ENCODE peak calls at places on chromosomes 6 and 20, in four cellular contexts. One of them, this sample, is unnamed.

GRCh38 chr6:11450061-11450460 is 87.5 kb upstream of the TMEM170B start:
- DNase-seq in kidney epithelial cell: no peak
- DNase-seq in A549: no peak
- DNase-seq in cardiac muscle cell: no peak
- DNase-seq in this sample: no peak

GRCh38 chr6:43115365-43115764 is 39.3 kb downstream of the PTK7 start:
- DNase-seq in kidney epithelial cell: no peak
- DNase-seq in A549: no peak
- DNase-seq in cardiac muscle cell: no peak
- DNase-seq in this sample: no peak

GRCh38 chr20:288956-289692 is 1.4 kb downstream of the C20orf96 start:
- DNase-seq in kidney epithelial cell: no peak
- DNase-seq in A549: no peak
- DNase-seq in cardiac muscle cell: no peak
- DNase-seq in this sample: no peak

GRCh38 chr6:35757461-35758123 is 18.8 kb upstream of the CLPSL2 start:
- DNase-seq in kidney epithelial cell: no peak
- DNase-seq in A549: peak
- DNase-seq in cardiac muscle cell: peak
- DNase-seq in this sample: no peak

GRCh38 chr20:16518068-16518783 is 55.0 kb downstream of the KIF16B start:
- DNase-seq in kidney epithelial cell: peak
- DNase-seq in A549: peak
- DNase-seq in cardiac muscle cell: peak
- DNase-seq in this sample: no peak

GRCh38 chr6:38039497-38039896 is 220.0 kb downstream of the ZFAND3 start:
- DNase-seq in kidney epithelial cell: no peak
- DNase-seq in A549: no peak
- DNase-seq in cardiac muscle cell: no peak
- DNase-seq in this sample: no peak

GRCh38 chr20:38427655-38428023 is 7.5 kb downstream of the SNHG17 start:
- DNase-seq in kidney epithelial cell: no peak
- DNase-seq in A549: no peak
- DNase-seq in cardiac muscle cell: no peak
- DNase-seq in this sample: no peak

GRCh38 chr6:148037496-148037895 is 305.1 kb upstream of the SASH1 start:
- DNase-seq in kidney epithelial cell: no peak
- DNase-seq in A549: no peak
- DNase-seq in cardiac muscle cell: no peak
- DNase-seq in this sample: no peak

GRCh38 chr6:6736753-6737654 is 148.5 kb downstream of the LY86 start:
- DNase-seq in kidney epithelial cell: no peak
- DNase-seq in A549: no peak
- DNase-seq in cardiac muscle cell: no peak
- DNase-seq in this sample: no peak

GRCh38 chr6:26309731-26310142 is 55.3 kb upstream of the BTN3A2 start:
- DNase-seq in kidney epithelial cell: peak
- DNase-seq in A549: peak
- DNase-seq in cardiac muscle cell: no peak
- DNase-seq in this sample: no peak

GRCh38 chr6:449486-450419 is 58.2 kb downstream of the IRF4 start:
- DNase-seq in kidney epithelial cell: no peak
- DNase-seq in A549: no peak
- DNase-seq in cardiac muscle cell: no peak
- DNase-seq in this sample: no peak

GRCh38 chr6:19472850-19473249 is 364.3 kb upstream of the ID4 start:
- DNase-seq in kidney epithelial cell: no peak
- DNase-seq in A549: no peak
- DNase-seq in cardiac muscle cell: no peak
- DNase-seq in this sample: no peak

GRCh38 chr6:69719602-69720193 is 77.1 kb downstream of the LMBRD1 start:
- DNase-seq in kidney epithelial cell: no peak
- DNase-seq in A549: peak
- DNase-seq in cardiac muscle cell: peak
- DNase-seq in this sample: no peak

GRCh38 chr20:21702553-21703467 is 2.7 kb upstream of the PAX1 start:
- DNase-seq in kidney epithelial cell: no peak
- DNase-seq in A549: peak
- DNase-seq in cardiac muscle cell: peak
- DNase-seq in this sample: peak

GRCh38 chr6:163645560-163645959 is 231.0 kb downstream of the QKI start:
- DNase-seq in kidney epithelial cell: no peak
- DNase-seq in A549: no peak
- DNase-seq in cardiac muscle cell: no peak
- DNase-seq in this sample: no peak

GRCh38 chr6:33207569-33208088 is 671 bp upstream of the RING1 start:
- DNase-seq in kidney epithelial cell: no peak
- DNase-seq in A549: peak
- DNase-seq in cardiac muscle cell: peak
- DNase-seq in this sample: no peak

GRCh38 chr6:156471000-156471399 is 306.2 kb upstream of the ARID1B start:
- DNase-seq in kidney epithelial cell: no peak
- DNase-seq in A549: no peak
- DNase-seq in cardiac muscle cell: no peak
- DNase-seq in this sample: no peak

GRCh38 chr20:36344517-36345132 is 38.5 kb downstream of the DLGAP4 start:
- DNase-seq in kidney epithelial cell: peak
- DNase-seq in A549: peak
- DNase-seq in cardiac muscle cell: peak
- DNase-seq in this sample: peak

GRCh38 chr6:133314951-133315350 is 73.8 kb downstream of the EYA4 start:
- DNase-seq in kidney epithelial cell: no peak
- DNase-seq in A549: no peak
- DNase-seq in cardiac muscle cell: no peak
- DNase-seq in this sample: no peak

GRCh38 chr6:85354761-85355618 is 94.9 kb upstream of the NT5E start:
- DNase-seq in kidney epithelial cell: peak
- DNase-seq in A549: peak
- DNase-seq in cardiac muscle cell: peak
- DNase-seq in this sample: peak

GRCh38 chr6:168612586-168612985 is 171.6 kb downstream of the SMOC2 start:
- DNase-seq in kidney epithelial cell: no peak
- DNase-seq in A549: no peak
- DNase-seq in cardiac muscle cell: no peak
- DNase-seq in this sample: no peak
- TF ChIP-seq CTCF in kidney epithelial cell: no peak
- TF ChIP-seq CTCF in A549: no peak
- TF ChIP-seq CTCF in cardiac muscle cell: no peak
- TF ChIP-seq CTCF in this sample: no peak

DNA sequence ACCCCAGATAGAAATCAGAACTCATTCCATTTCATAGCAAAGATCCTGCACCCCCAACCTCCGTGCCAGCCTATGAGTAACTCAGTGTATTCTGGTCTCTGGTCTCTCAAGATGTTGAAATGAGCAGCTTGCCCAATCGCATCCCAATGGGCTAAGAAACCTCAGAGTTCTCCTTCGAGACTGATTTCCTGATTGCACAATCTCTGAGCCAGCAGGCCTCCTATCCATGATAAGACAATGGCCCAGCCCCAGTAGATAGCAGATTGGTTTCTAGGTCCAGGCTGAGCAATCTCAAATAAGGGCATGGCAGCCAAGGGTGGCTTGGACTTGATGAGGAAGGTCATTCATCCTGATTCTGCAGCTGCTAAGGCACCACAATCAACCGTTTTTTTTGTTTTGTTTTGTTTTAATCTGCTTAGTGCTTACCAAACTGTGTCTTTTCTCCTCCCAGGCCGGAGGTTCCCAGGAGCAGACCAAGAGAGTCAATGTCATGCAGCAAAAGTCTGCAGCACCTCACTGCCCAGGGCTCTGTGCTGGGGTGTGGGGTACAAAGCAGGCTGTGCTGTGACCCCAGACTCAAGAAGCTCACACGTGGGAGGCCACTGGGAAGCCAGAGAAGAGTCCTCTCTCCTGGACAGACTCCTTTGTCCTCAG is 125.1 kb upstream of the NXT1 start:
- DNase-seq in kidney epithelial cell: no peak
- DNase-seq in A549: peak
- DNase-seq in cardiac muscle cell: no peak
- DNase-seq in this sample: no peak
- TF ChIP-seq CTCF in kidney epithelial cell: no peak
- TF ChIP-seq CTCF in A549: no peak
- TF ChIP-seq CTCF in cardiac muscle cell: no peak
- TF ChIP-seq CTCF in this sample: no peak

GRCh38 chr20:17650301-17650761 is 31.7 kb downstream of the RRBP1 start:
- DNase-seq in kidney epithelial cell: no peak
- DNase-seq in A549: no peak
- DNase-seq in cardiac muscle cell: no peak
- DNase-seq in this sample: no peak

GRCh38 chr20:17652411-17652810 is 29.6 kb downstream of the RRBP1 start:
- DNase-seq in kidney epithelial cell: no peak
- DNase-seq in A549: no peak
- DNase-seq in cardiac muscle cell: no peak
- DNase-seq in this sample: no peak

GRCh38 chr20:17653835-17654648 is 28.0 kb downstream of the RRBP1 start:
- DNase-seq in kidney epithelial cell: no peak
- DNase-seq in A549: no peak
- DNase-seq in cardiac muscle cell: no peak
- DNase-seq in this sample: no peak

GRCh38 chr20:17650816-17651760 is 31.0 kb downstream of the RRBP1 start:
- DNase-seq in kidney epithelial cell: no peak
- DNase-seq in A549: no peak
- DNase-seq in cardiac muscle cell: no peak
- DNase-seq in this sample: peak

DNA sequence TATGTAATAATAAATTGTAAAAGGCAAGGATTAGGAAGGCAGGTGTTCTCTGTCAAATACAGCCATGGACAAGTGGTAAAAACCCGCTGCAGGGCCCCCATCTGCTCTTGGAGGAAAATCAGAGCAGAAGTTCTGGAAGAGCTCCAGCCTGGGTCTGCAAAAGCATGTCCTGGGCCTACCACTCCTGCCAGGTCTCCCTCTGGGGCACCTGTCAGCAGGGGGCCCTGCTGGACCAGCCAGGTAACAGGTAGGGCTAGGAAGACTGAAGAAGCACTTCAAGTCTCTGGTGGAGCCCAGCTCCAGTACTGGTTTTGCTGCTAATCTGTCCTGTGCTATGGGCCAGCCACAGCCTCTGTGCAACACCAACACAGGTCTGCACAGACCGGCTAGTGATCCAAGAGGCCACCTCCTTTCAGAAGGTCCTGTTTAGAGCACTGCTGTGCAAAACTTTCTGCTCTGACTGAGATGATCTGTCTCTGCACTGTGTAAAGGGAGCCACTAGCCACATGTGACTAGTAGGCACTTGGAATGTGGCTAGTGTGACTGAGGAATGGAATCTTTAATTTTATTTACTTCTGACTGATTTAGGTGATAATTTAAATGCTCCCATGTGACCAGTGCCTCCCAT is 30.2 kb downstream of the RRBP1 start:
- DNase-seq in kidney epithelial cell: no peak
- DNase-seq in A549: peak
- DNase-seq in cardiac muscle cell: no peak
- DNase-seq in this sample: peak
- TF ChIP-seq CTCF in kidney epithelial cell: no peak
- TF ChIP-seq CTCF in A549: no peak
- TF ChIP-seq CTCF in cardiac muscle cell: no peak
- TF ChIP-seq CTCF in this sample: no peak

GRCh38 chr20:63233061-63233344 is 2.7 kb upstream of the BIRC7 start:
- DNase-seq in kidney epithelial cell: no peak
- DNase-seq in A549: peak
- DNase-seq in cardiac muscle cell: no peak
- DNase-seq in this sample: no peak

GRCh38 chr20:63235399-63235983 is at the start of gene BIRC7:
- DNase-seq in kidney epithelial cell: no peak
- DNase-seq in A549: peak
- DNase-seq in cardiac muscle cell: no peak
- DNase-seq in this sample: no peak

GRCh38 chr20:63236116-63236837 is 572 bp downstream of the BIRC7 start:
- DNase-seq in kidney epithelial cell: no peak
- DNase-seq in A549: no peak
- DNase-seq in cardiac muscle cell: no peak
- DNase-seq in this sample: no peak

GRCh38 chr20:63233924-63234323 is 1.8 kb upstream of the BIRC7 start:
- DNase-seq in kidney epithelial cell: no peak
- DNase-seq in A549: no peak
- DNase-seq in cardiac muscle cell: no peak
- DNase-seq in this sample: no peak

GRCh38 chr20:63234693-63235398 is 859 bp upstream of the BIRC7 start:
- DNase-seq in kidney epithelial cell: no peak
- DNase-seq in A549: peak
- DNase-seq in cardiac muscle cell: peak
- DNase-seq in this sample: no peak
- TF ChIP-seq CTCF in kidney epithelial cell: peak
- TF ChIP-seq CTCF in A549: peak
- TF ChIP-seq CTCF in cardiac muscle cell: peak
- TF ChIP-seq CTCF in this sample: peak

DNA sequence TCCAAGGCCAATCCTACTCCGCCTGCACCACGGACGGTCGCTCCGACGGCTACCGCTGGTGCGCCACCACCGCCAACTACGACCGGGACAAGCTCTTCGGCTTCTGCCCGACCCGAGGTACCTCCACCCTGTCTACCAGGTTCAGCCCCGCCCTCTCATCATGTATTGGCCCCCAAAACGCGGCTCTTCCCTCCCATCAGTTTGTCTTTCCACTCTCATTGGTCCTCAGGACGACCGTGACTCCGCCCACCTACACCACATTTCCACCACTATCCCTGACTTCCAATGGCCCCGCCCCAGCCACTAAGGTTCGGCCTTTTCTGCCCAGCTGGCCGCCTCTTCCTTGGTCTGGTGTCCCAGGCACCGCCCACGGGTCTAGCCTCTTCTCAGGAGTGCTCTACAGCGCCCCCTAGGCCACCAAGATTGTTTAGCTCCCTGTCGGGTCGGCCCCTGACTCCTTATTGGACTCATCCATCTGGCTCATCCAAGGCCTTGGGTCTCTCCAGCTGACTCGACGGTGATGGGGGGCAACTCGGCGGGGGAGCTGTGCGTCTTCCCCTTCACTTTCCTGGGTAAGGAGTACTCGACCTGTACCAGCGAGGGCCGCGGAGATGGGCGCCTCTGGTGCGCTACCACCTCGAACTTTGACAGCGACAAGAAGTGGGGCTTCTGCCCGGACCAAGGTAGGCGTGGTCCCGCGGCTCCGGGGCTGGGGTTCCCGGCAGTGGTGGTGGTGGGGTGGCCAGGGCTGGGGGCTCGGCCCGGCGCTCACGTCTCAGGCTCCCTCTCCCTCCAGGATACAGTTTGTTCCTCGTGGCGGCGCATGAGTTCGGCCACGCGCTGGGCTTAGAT is 3.1 kb downstream of the MMP9 start:
- DNase-seq in kidney epithelial cell: no peak
- DNase-seq in A549: peak
- DNase-seq in cardiac muscle cell: no peak
- DNase-seq in this sample: no peak
- TF ChIP-seq CTCF in kidney epithelial cell: peak
- TF ChIP-seq CTCF in A549: peak
- TF ChIP-seq CTCF in cardiac muscle cell: peak
- TF ChIP-seq CTCF in this sample: no peak

This sample was measured in mesothelial cell of epicardium.